ENCODE peak calls at places on chromosomes 11 and 22, in nine cellular contexts. One of them, this sample, is unnamed.

GRCh38 chr11:50275133-50275532 is 242.5 kb downstream of the OR4C45 start:
- DNase-seq in renal cortical epithelial cell: no peak
- DNase-seq in AG08396: no peak
- DNase-seq in substantia nigra: no peak
- DNase-seq in lung: no peak
- DNase-seq in effector memory CD8-positive, alpha-beta T cell: no peak
- DNase-seq in HEK293T: no peak
- DNase-seq in left ventricle myocardium inferior: no peak
- DNase-seq in activated CD8-positive, alpha-beta memory T cell treated with anti-CD3 and anti-CD28 coated beads, Interleukin-2, amount 10 ng/mL, durations not matched to agents 7 days and 5 days: no peak
- DNase-seq in this sample: no peak

GRCh38 chr11:19345848-19346681 is 105.3 kb upstream of the E2F8 start:
- DNase-seq in activated CD8-positive, alpha-beta memory T cell treated with anti-CD3 and anti-CD28 coated beads, Interleukin-2, amount 10 ng/mL, durations not matched to agents 7 days and 5 days: no peak
- DNase-seq in AG08396: peak; percentile 47
- DNase-seq in effector memory CD8-positive, alpha-beta T cell: no peak
- DNase-seq in lung: no peak
- DNase-seq in renal cortical epithelial cell: no peak
- DNase-seq in left ventricle myocardium inferior: peak; percentile 18
- DNase-seq in substantia nigra: peak; percentile 41
- DNase-seq in HEK293T: peak; percentile 52
- DNase-seq in this sample: no peak

GRCh38 chr11:3853935-3854659 is 1.4 kb upstream of the STIM1 start:
- DNase-seq in AG08396: no peak
- DNase-seq in activated CD8-positive, alpha-beta memory T cell treated with anti-CD3 and anti-CD28 coated beads, Interleukin-2, amount 10 ng/mL, durations not matched to agents 7 days and 5 days: peak; percentile 83
- DNase-seq in left ventricle myocardium inferior: peak; percentile 21
- DNase-seq in effector memory CD8-positive, alpha-beta T cell: no peak
- DNase-seq in lung: no peak
- DNase-seq in HEK293T: no peak
- DNase-seq in renal cortical epithelial cell: no peak
- DNase-seq in substantia nigra: no peak
- DNase-seq in this sample: no peak

GRCh38 chr22:45503071-45503815 is 560 bp downstream of the FBLN1 start:
- DNase-seq in left ventricle myocardium inferior: no peak
- DNase-seq in HEK293T: no peak
- DNase-seq in renal cortical epithelial cell: no peak
- DNase-seq in AG08396: no peak
- DNase-seq in effector memory CD8-positive, alpha-beta T cell: no peak
- DNase-seq in lung: no peak
- DNase-seq in activated CD8-positive, alpha-beta memory T cell treated with anti-CD3 and anti-CD28 coated beads, Interleukin-2, amount 10 ng/mL, durations not matched to agents 7 days and 5 days: no peak
- DNase-seq in substantia nigra: no peak
- DNase-seq in this sample: no peak

GRCh38 chr22:37913233-37913721 is 7.2 kb downstream of the MICALL1 start:
- DNase-seq in activated CD8-positive, alpha-beta memory T cell treated with anti-CD3 and anti-CD28 coated beads, Interleukin-2, amount 10 ng/mL, durations not matched to agents 7 days and 5 days: no peak
- DNase-seq in renal cortical epithelial cell: no peak
- DNase-seq in substantia nigra: no peak
- DNase-seq in left ventricle myocardium inferior: peak; percentile 29
- DNase-seq in HEK293T: no peak
- DNase-seq in lung: no peak
- DNase-seq in AG08396: no peak
- DNase-seq in effector memory CD8-positive, alpha-beta T cell: no peak
- DNase-seq in this sample: no peak

GRCh38 chr11:130585545-130585944 is 137.1 kb downstream of the ADAMTS15 start:
- DNase-seq in AG08396: no peak
- DNase-seq in left ventricle myocardium inferior: no peak
- DNase-seq in renal cortical epithelial cell: peak; percentile 87
- DNase-seq in substantia nigra: no peak
- DNase-seq in effector memory CD8-positive, alpha-beta T cell: no peak
- DNase-seq in activated CD8-positive, alpha-beta memory T cell treated with anti-CD3 and anti-CD28 coated beads, Interleukin-2, amount 10 ng/mL, durations not matched to agents 7 days and 5 days: no peak
- DNase-seq in lung: no peak
- DNase-seq in HEK293T: no peak
- DNase-seq in this sample: no peak

GRCh38 chr11:11555228-11555627 is 66.6 kb downstream of the GALNT18 start:
- DNase-seq in AG08396: no peak
- DNase-seq in substantia nigra: no peak
- DNase-seq in HEK293T: no peak
- DNase-seq in lung: peak; percentile 48
- DNase-seq in left ventricle myocardium inferior: peak; percentile 65
- DNase-seq in effector memory CD8-positive, alpha-beta T cell: no peak
- DNase-seq in activated CD8-positive, alpha-beta memory T cell treated with anti-CD3 and anti-CD28 coated beads, Interleukin-2, amount 10 ng/mL, durations not matched to agents 7 days and 5 days: no peak
- DNase-seq in renal cortical epithelial cell: peak; percentile 75
- DNase-seq in this sample: no peak

GRCh38 chr11:78742430-78742829 is 167.8 kb upstream of the NARS2 start:
- DNase-seq in AG08396: no peak
- DNase-seq in HEK293T: no peak
- DNase-seq in activated CD8-positive, alpha-beta memory T cell treated with anti-CD3 and anti-CD28 coated beads, Interleukin-2, amount 10 ng/mL, durations not matched to agents 7 days and 5 days: no peak
- DNase-seq in lung: peak; percentile 83
- DNase-seq in renal cortical epithelial cell: peak; percentile 83
- DNase-seq in left ventricle myocardium inferior: peak; percentile 69
- DNase-seq in effector memory CD8-positive, alpha-beta T cell: no peak
- DNase-seq in substantia nigra: no peak
- DNase-seq in this sample: no peak

GRCh38 chr22:36587289-36588154 is 58.6 kb upstream of the EIF3D start:
- DNase-seq in activated CD8-positive, alpha-beta memory T cell treated with anti-CD3 and anti-CD28 coated beads, Interleukin-2, amount 10 ng/mL, durations not matched to agents 7 days and 5 days: no peak
- DNase-seq in lung: no peak
- DNase-seq in substantia nigra: no peak
- DNase-seq in left ventricle myocardium inferior: no peak
- DNase-seq in AG08396: peak; percentile 72
- DNase-seq in effector memory CD8-positive, alpha-beta T cell: no peak
- DNase-seq in HEK293T: no peak
- DNase-seq in renal cortical epithelial cell: no peak
- DNase-seq in this sample: peak; percentile 43

GRCh38 chr11:104000798-104001197 is 35.6 kb upstream of the DDI1 start:
- DNase-seq in substantia nigra: no peak
- DNase-seq in effector memory CD8-positive, alpha-beta T cell: no peak
- DNase-seq in AG08396: no peak
- DNase-seq in left ventricle myocardium inferior: no peak
- DNase-seq in activated CD8-positive, alpha-beta memory T cell treated with anti-CD3 and anti-CD28 coated beads, Interleukin-2, amount 10 ng/mL, durations not matched to agents 7 days and 5 days: no peak
- DNase-seq in HEK293T: no peak
- DNase-seq in renal cortical epithelial cell: no peak
- DNase-seq in lung: no peak
- DNase-seq in this sample: no peak

GRCh38 chr11:35083181-35084061 is 55.5 kb upstream of the CD44 start:
- DNase-seq in substantia nigra: no peak
- DNase-seq in AG08396: peak; percentile 85
- DNase-seq in lung: peak; percentile 73
- DNase-seq in left ventricle myocardium inferior: peak; percentile 29
- DNase-seq in effector memory CD8-positive, alpha-beta T cell: peak; percentile 66
- DNase-seq in HEK293T: no peak
- DNase-seq in renal cortical epithelial cell: peak; percentile 41
- DNase-seq in activated CD8-positive, alpha-beta memory T cell treated with anti-CD3 and anti-CD28 coated beads, Interleukin-2, amount 10 ng/mL, durations not matched to agents 7 days and 5 days: peak; percentile 76
- DNase-seq in this sample: peak; percentile 100

GRCh38 chr22:43566021-43566420 is 154.2 kb downstream of the MPPED1 start:
- DNase-seq in lung: no peak
- DNase-seq in left ventricle myocardium inferior: no peak
- DNase-seq in effector memory CD8-positive, alpha-beta T cell: no peak
- DNase-seq in AG08396: no peak
- DNase-seq in activated CD8-positive, alpha-beta memory T cell treated with anti-CD3 and anti-CD28 coated beads, Interleukin-2, amount 10 ng/mL, durations not matched to agents 7 days and 5 days: no peak
- DNase-seq in substantia nigra: no peak
- DNase-seq in HEK293T: no peak
- DNase-seq in renal cortical epithelial cell: no peak
- DNase-seq in this sample: no peak

GRCh38 chr22:35610741-35611140 is 6.4 kb downstream of the MB start:
- DNase-seq in left ventricle myocardium inferior: no peak
- DNase-seq in renal cortical epithelial cell: no peak
- DNase-seq in substantia nigra: no peak
- DNase-seq in activated CD8-positive, alpha-beta memory T cell treated with anti-CD3 and anti-CD28 coated beads, Interleukin-2, amount 10 ng/mL, durations not matched to agents 7 days and 5 days: no peak
- DNase-seq in lung: no peak
- DNase-seq in AG08396: no peak
- DNase-seq in effector memory CD8-positive, alpha-beta T cell: no peak
- DNase-seq in HEK293T: no peak
- DNase-seq in this sample: no peak

GRCh38 chr11:100849009-100849913 is 162.2 kb downstream of the ARHGAP42 start:
- DNase-seq in substantia nigra: no peak
- DNase-seq in renal cortical epithelial cell: peak; percentile 62
- DNase-seq in left ventricle myocardium inferior: no peak
- DNase-seq in lung: no peak
- DNase-seq in AG08396: peak; percentile 31
- DNase-seq in activated CD8-positive, alpha-beta memory T cell treated with anti-CD3 and anti-CD28 coated beads, Interleukin-2, amount 10 ng/mL, durations not matched to agents 7 days and 5 days: no peak
- DNase-seq in HEK293T: no peak
- DNase-seq in effector memory CD8-positive, alpha-beta T cell: no peak
- DNase-seq in this sample: peak; percentile 96

GRCh38 chr11:70603064-70603755 is 204.9 kb downstream of the CTTN start:
- DNase-seq in renal cortical epithelial cell: no peak
- DNase-seq in substantia nigra: no peak
- DNase-seq in lung: no peak
- DNase-seq in left ventricle myocardium inferior: no peak
- DNase-seq in activated CD8-positive, alpha-beta memory T cell treated with anti-CD3 and anti-CD28 coated beads, Interleukin-2, amount 10 ng/mL, durations not matched to agents 7 days and 5 days: no peak
- DNase-seq in AG08396: no peak
- DNase-seq in HEK293T: no peak
- DNase-seq in effector memory CD8-positive, alpha-beta T cell: no peak
- DNase-seq in this sample: no peak

GRCh38 chr11:94825111-94825880 is 57.1 kb downstream of the AMOTL1 start:
- DNase-seq in HEK293T: no peak
- DNase-seq in effector memory CD8-positive, alpha-beta T cell: no peak
- DNase-seq in activated CD8-positive, alpha-beta memory T cell treated with anti-CD3 and anti-CD28 coated beads, Interleukin-2, amount 10 ng/mL, durations not matched to agents 7 days and 5 days: no peak
- DNase-seq in AG08396: no peak
- DNase-seq in lung: no peak
- DNase-seq in renal cortical epithelial cell: no peak
- DNase-seq in left ventricle myocardium inferior: no peak
- DNase-seq in substantia nigra: no peak
- DNase-seq in this sample: no peak

GRCh38 chr11:5689551-5689983 is at the start of gene TRIM22:
- DNase-seq in activated CD8-positive, alpha-beta memory T cell treated with anti-CD3 and anti-CD28 coated beads, Interleukin-2, amount 10 ng/mL, durations not matched to agents 7 days and 5 days: peak; percentile 86
- DNase-seq in renal cortical epithelial cell: peak; percentile 96
- DNase-seq in lung: peak; percentile 60
- DNase-seq in effector memory CD8-positive, alpha-beta T cell: peak; percentile 35
- DNase-seq in substantia nigra: no peak
- DNase-seq in left ventricle myocardium inferior: peak; percentile 20
- DNase-seq in AG08396: peak; percentile 64
- DNase-seq in HEK293T: no peak
- DNase-seq in this sample: peak; percentile 45

GRCh38 chr22:48740731-48741405 is 1086.8 kb downstream of the BRD1 start:
- DNase-seq in activated CD8-positive, alpha-beta memory T cell treated with anti-CD3 and anti-CD28 coated beads, Interleukin-2, amount 10 ng/mL, durations not matched to agents 7 days and 5 days: no peak
- DNase-seq in lung: no peak
- DNase-seq in HEK293T: no peak
- DNase-seq in left ventricle myocardium inferior: no peak
- DNase-seq in AG08396: no peak
- DNase-seq in renal cortical epithelial cell: no peak
- DNase-seq in substantia nigra: no peak
- DNase-seq in effector memory CD8-positive, alpha-beta T cell: no peak
- DNase-seq in this sample: no peak

GRCh38 chr22:47001288-47001687 is 238.8 kb downstream of the TBC1D22A start:
- DNase-seq in HEK293T: no peak
- DNase-seq in effector memory CD8-positive, alpha-beta T cell: no peak
- DNase-seq in left ventricle myocardium inferior: no peak
- DNase-seq in lung: no peak
- DNase-seq in substantia nigra: no peak
- DNase-seq in renal cortical epithelial cell: no peak
- DNase-seq in activated CD8-positive, alpha-beta memory T cell treated with anti-CD3 and anti-CD28 coated beads, Interleukin-2, amount 10 ng/mL, durations not matched to agents 7 days and 5 days: no peak
- DNase-seq in AG08396: no peak
- DNase-seq in this sample: no peak

GRCh38 chr11:86202013-86202336 is 42.6 kb upstream of the EED start:
- DNase-seq in lung: no peak
- DNase-seq in renal cortical epithelial cell: no peak
- DNase-seq in left ventricle myocardium inferior: no peak
- DNase-seq in activated CD8-positive, alpha-beta memory T cell treated with anti-CD3 and anti-CD28 coated beads, Interleukin-2, amount 10 ng/mL, durations not matched to agents 7 days and 5 days: peak; percentile 57
- DNase-seq in substantia nigra: no peak
- DNase-seq in HEK293T: no peak
- DNase-seq in AG08396: no peak
- DNase-seq in effector memory CD8-positive, alpha-beta T cell: no peak
- DNase-seq in this sample: no peak

GRCh38 chr11:104727768-104728167 is 170.5 kb downstream of the CASP12 start:
- DNase-seq in AG08396: no peak
- DNase-seq in substantia nigra: no peak
- DNase-seq in effector memory CD8-positive, alpha-beta T cell: no peak
- DNase-seq in lung: no peak
- DNase-seq in activated CD8-positive, alpha-beta memory T cell treated with anti-CD3 and anti-CD28 coated beads, Interleukin-2, amount 10 ng/mL, durations not matched to agents 7 days and 5 days: no peak
- DNase-seq in left ventricle myocardium inferior: no peak
- DNase-seq in HEK293T: no peak
- DNase-seq in renal cortical epithelial cell: no peak
- DNase-seq in this sample: no peak

GRCh38 chr11:10993186-10993585 is 135.3 kb upstream of the ZBED5 start:
- DNase-seq in renal cortical epithelial cell: no peak
- DNase-seq in left ventricle myocardium inferior: no peak
- DNase-seq in substantia nigra: no peak
- DNase-seq in HEK293T: no peak
- DNase-seq in AG08396: no peak
- DNase-seq in activated CD8-positive, alpha-beta memory T cell treated with anti-CD3 and anti-CD28 coated beads, Interleukin-2, amount 10 ng/mL, durations not matched to agents 7 days and 5 days: no peak
- DNase-seq in lung: no peak
- DNase-seq in effector memory CD8-positive, alpha-beta T cell: no peak
- DNase-seq in this sample: no peak

GRCh38 chr11:98423933-98424332 is 596.8 kb upstream of the CNTN5 start:
- DNase-seq in effector memory CD8-positive, alpha-beta T cell: no peak
- DNase-seq in lung: no peak
- DNase-seq in renal cortical epithelial cell: no peak
- DNase-seq in activated CD8-positive, alpha-beta memory T cell treated with anti-CD3 and anti-CD28 coated beads, Interleukin-2, amount 10 ng/mL, durations not matched to agents 7 days and 5 days: no peak
- DNase-seq in AG08396: no peak
- DNase-seq in HEK293T: no peak
- DNase-seq in left ventricle myocardium inferior: no peak
- DNase-seq in substantia nigra: no peak
- DNase-seq in this sample: no peak

GRCh38 chr22:30649430-30650007 is 13.9 kb downstream of the SLC35E4 start:
- DNase-seq in renal cortical epithelial cell: peak; percentile 80
- DNase-seq in activated CD8-positive, alpha-beta memory T cell treated with anti-CD3 and anti-CD28 coated beads, Interleukin-2, amount 10 ng/mL, durations not matched to agents 7 days and 5 days: peak; percentile 90
- DNase-seq in AG08396: peak; percentile 89
- DNase-seq in HEK293T: no peak
- DNase-seq in effector memory CD8-positive, alpha-beta T cell: peak; percentile 34
- DNase-seq in substantia nigra: no peak
- DNase-seq in left ventricle myocardium inferior: peak; percentile 24
- DNase-seq in lung: peak; percentile 45
- DNase-seq in this sample: no peak

GRCh38 chr11:96013459-96014213 is 89.7 kb upstream of the MTMR2 start:
- DNase-seq in renal cortical epithelial cell: no peak
- DNase-seq in activated CD8-positive, alpha-beta memory T cell treated with anti-CD3 and anti-CD28 coated beads, Interleukin-2, amount 10 ng/mL, durations not matched to agents 7 days and 5 days: no peak
- DNase-seq in HEK293T: no peak
- DNase-seq in AG08396: no peak
- DNase-seq in left ventricle myocardium inferior: no peak
- DNase-seq in effector memory CD8-positive, alpha-beta T cell: no peak
- DNase-seq in substantia nigra: no peak
- DNase-seq in lung: no peak
- DNase-seq in this sample: no peak

GRCh38 chr11:45407226-45407625 is 121.1 kb upstream of the SYT13 start:
- DNase-seq in substantia nigra: no peak
- DNase-seq in lung: no peak
- DNase-seq in effector memory CD8-positive, alpha-beta T cell: no peak
- DNase-seq in left ventricle myocardium inferior: no peak
- DNase-seq in AG08396: no peak
- DNase-seq in activated CD8-positive, alpha-beta memory T cell treated with anti-CD3 and anti-CD28 coated beads, Interleukin-2, amount 10 ng/mL, durations not matched to agents 7 days and 5 days: no peak
- DNase-seq in HEK293T: no peak
- DNase-seq in renal cortical epithelial cell: no peak
- DNase-seq in this sample: no peak

GRCh38 chr11:115544422-115544821 is 40.2 kb upstream of the CADM1 start:
- DNase-seq in HEK293T: no peak
- DNase-seq in AG08396: no peak
- DNase-seq in renal cortical epithelial cell: no peak
- DNase-seq in substantia nigra: no peak
- DNase-seq in effector memory CD8-positive, alpha-beta T cell: no peak
- DNase-seq in lung: no peak
- DNase-seq in left ventricle myocardium inferior: no peak
- DNase-seq in activated CD8-positive, alpha-beta memory T cell treated with anti-CD3 and anti-CD28 coated beads, Interleukin-2, amount 10 ng/mL, durations not matched to agents 7 days and 5 days: no peak
- DNase-seq in this sample: no peak

GRCh38 chr22:32911526-32911925 is 110.0 kb downstream of the TIMP3 start:
- DNase-seq in lung: no peak
- DNase-seq in renal cortical epithelial cell: no peak
- DNase-seq in AG08396: no peak
- DNase-seq in HEK293T: no peak
- DNase-seq in left ventricle myocardium inferior: no peak
- DNase-seq in effector memory CD8-positive, alpha-beta T cell: no peak
- DNase-seq in activated CD8-positive, alpha-beta memory T cell treated with anti-CD3 and anti-CD28 coated beads, Interleukin-2, amount 10 ng/mL, durations not matched to agents 7 days and 5 days: no peak
- DNase-seq in substantia nigra: no peak
- DNase-seq in this sample: no peak

GRCh38 chr22:36761553-36762240 is 14.2 kb downstream of the IFT27 start:
- DNase-seq in AG08396: no peak
- DNase-seq in HEK293T: no peak
- DNase-seq in renal cortical epithelial cell: no peak
- DNase-seq in lung: no peak
- DNase-seq in effector memory CD8-positive, alpha-beta T cell: no peak
- DNase-seq in activated CD8-positive, alpha-beta memory T cell treated with anti-CD3 and anti-CD28 coated beads, Interleukin-2, amount 10 ng/mL, durations not matched to agents 7 days and 5 days: no peak
- DNase-seq in substantia nigra: no peak
- DNase-seq in left ventricle myocardium inferior: no peak
- DNase-seq in this sample: no peak

GRCh38 chr11:96338910-96339703 is 3.9 kb downstream of the MAML2 start:
- DNase-seq in effector memory CD8-positive, alpha-beta T cell: peak; percentile 21
- DNase-seq in substantia nigra: peak; percentile 34
- DNase-seq in AG08396: no peak
- DNase-seq in left ventricle myocardium inferior: peak; percentile 31
- DNase-seq in lung: no peak
- DNase-seq in renal cortical epithelial cell: peak; percentile 81
- DNase-seq in HEK293T: no peak
- DNase-seq in activated CD8-positive, alpha-beta memory T cell treated with anti-CD3 and anti-CD28 coated beads, Interleukin-2, amount 10 ng/mL, durations not matched to agents 7 days and 5 days: peak; percentile 78
- DNase-seq in this sample: no peak

GRCh38 chr22:36301384-36301828 is 48.5 kb downstream of the APOL1 start:
- DNase-seq in AG08396: peak; percentile 67
- DNase-seq in effector memory CD8-positive, alpha-beta T cell: peak; percentile 83
- DNase-seq in renal cortical epithelial cell: peak; percentile 43
- DNase-seq in lung: peak; percentile 75
- DNase-seq in left ventricle myocardium inferior: peak; percentile 67
- DNase-seq in substantia nigra: peak; percentile 65
- DNase-seq in activated CD8-positive, alpha-beta memory T cell treated with anti-CD3 and anti-CD28 coated beads, Interleukin-2, amount 10 ng/mL, durations not matched to agents 7 days and 5 days: peak; percentile 86
- DNase-seq in HEK293T: peak; percentile 88
- DNase-seq in this sample: no peak

This sample was measured in BJ.